ENCODE peak calls at places on chromosomes 7 and 10, in five cellular contexts. K is H1, R is neuronal stem cell, Z is H9, O is trophoblast cell. J is an unnamed sample.

GRCh38 chr7:82428186-82428961 is 15.2 kb downstream of the CACNA2D1 start:
- DNase-seq in R (no peak), Z (no peak), O (no peak), K (no peak), J (peak; percentile 83)

GRCh38 chr10:102964713-102965112 is 46.6 kb downstream of the CNNM2 start:
- DNase-seq in Z (no peak), R (no peak), K (no peak), O (no peak), J (no peak)

GRCh38 chr7:151091431-151091830 is 5.2 kb downstream of the AGAP3 start:
- DNase-seq in O (peak; percentile 43), K (no peak), Z (peak; percentile 71), R (no peak), J (peak; percentile 32)

GRCh38 chr7:144437370-144438191 is 34.1 kb upstream of the NOBOX start:
- DNase-seq in Z (peak; percentile 40), R (peak; percentile 43), O (peak; percentile 92), K (peak; percentile 54), J (peak; percentile 64)

GRCh38 chr7:111018960-111019835 is 71.7 kb upstream of the LRRN3 start:
- DNase-seq in O (no peak), Z (peak; percentile 30), K (no peak), R (peak; percentile 47), J (no peak)

GRCh38 chr7:77855371-77856083 is 57.0 kb downstream of the PHTF2 start:
- DNase-seq in R (no peak), Z (no peak), O (no peak), K (no peak), J (no peak)

GRCh38 chr7:143351060-143351459 is 11.5 kb downstream of the FAM131B start:
- DNase-seq in Z (no peak), K (no peak), O (no peak), R (no peak), J (no peak)

GRCh38 chr7:52129278-52129677 is 812.7 kb upstream of the COBL start:
- DNase-seq in R (no peak), K (no peak), O (no peak), Z (no peak), J (no peak)

GRCh38 chr7:157271315-157271990 is 65.4 kb upstream of the DNAJB6 start:
- DNase-seq in O (peak; percentile 89), K (no peak), R (no peak), Z (no peak), J (no peak)

GRCh38 chr10:56360583-56360966 is 484 bp downstream of the ZWINT start:
- DNase-seq in Z (no peak), R (no peak), O (peak; percentile 88), K (no peak), J (no peak)
- H2BK12ac ChIP-seq in Z (no peak overlapping the region), R (no peak overlapping the region), O (no peak overlapping the region), K (peak overlapping the region; percentile 39), J (peak overlapping the region; percentile 24)

DNA sequence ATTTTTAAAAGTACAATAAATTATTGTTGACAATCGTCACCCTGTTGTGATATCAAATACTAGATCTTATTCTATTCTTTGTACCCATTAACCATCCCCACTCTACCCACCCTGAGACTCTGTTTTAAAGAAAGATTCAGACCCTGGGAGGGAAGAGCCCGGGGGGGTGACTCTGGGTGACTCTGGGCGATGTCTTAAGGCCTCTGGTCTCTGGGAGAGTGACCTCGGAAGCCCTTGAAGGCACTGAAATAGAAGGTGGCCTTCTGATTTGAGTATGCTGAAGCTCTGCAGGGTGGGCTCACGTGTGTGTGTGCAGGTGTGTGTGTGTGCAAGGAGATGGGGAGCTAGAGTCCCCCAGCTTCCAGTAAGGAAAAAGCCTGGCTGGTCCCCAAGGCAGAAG is 9.7 kb downstream of the ADAP1 start:
- DNase-seq in O (no peak), Z (no peak), K (no peak), R (no peak), J (no peak)
- H3K4ac ChIP-seq in O (no peak overlapping the region), Z (no peak overlapping the region), K (peak overlapping the region; percentile 21), R (no peak overlapping the region), J (no peak overlapping the region)

GRCh38 chr10:116668446-116668845 is 47.7 kb downstream of the PNLIPRP2 start:
- DNase-seq in O (no peak), R (no peak), K (no peak), Z (no peak), J (no peak)
- H2BK12ac ChIP-seq in O (no peak overlapping the region), R (no peak overlapping the region), K (no peak overlapping the region), Z (no peak overlapping the region), J (no peak overlapping the region)

GRCh38 chr10:132834891-132835847 is 49.2 kb upstream of the NKX6-2 start:
- DNase-seq in Z (peak; percentile 27), O (no peak), R (no peak), K (no peak), J (no peak)
- H3K4ac ChIP-seq in Z (no peak overlapping the region), O (no peak overlapping the region), R (no peak overlapping the region), K (peak overlapping the region; percentile 91), J (no peak overlapping the region)

DNA sequence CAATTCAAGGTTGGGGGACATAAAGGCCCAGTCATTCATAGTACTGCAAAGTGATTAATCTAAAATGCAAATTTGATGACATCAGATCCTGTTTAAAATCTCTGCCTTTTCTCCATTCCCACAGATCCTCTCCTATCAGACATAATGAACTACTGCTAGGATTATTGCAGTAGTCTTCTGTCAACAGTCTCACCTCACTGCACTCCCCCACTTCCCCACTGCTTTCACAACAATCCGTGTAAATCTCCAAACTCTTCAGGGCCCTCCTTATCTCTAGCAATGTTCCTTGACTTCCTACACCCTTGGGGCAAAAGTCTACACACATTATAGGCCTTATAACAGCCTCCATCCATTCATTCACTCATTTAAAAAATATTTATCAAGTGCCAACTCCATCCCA is 112.4 kb downstream of the KBTBD2 start:
- DNase-seq in Z (no peak), R (no peak), K (no peak), O (no peak), J (no peak)
- H2BK12ac ChIP-seq in Z (no peak overlapping the region), R (no peak overlapping the region), K (no peak overlapping the region), O (no peak overlapping the region), J (no peak overlapping the region)

GRCh38 chr7:100371561-100372171 is 1.6 kb upstream of the PILRA start:
- DNase-seq in R (no peak), K (no peak), O (no peak), Z (no peak), J (no peak)
- H3K4ac ChIP-seq in R (no peak overlapping the region), K (no peak overlapping the region), O (no peak overlapping the region), Z (no peak overlapping the region), J (peak overlapping the region; percentile 43)

DNA sequence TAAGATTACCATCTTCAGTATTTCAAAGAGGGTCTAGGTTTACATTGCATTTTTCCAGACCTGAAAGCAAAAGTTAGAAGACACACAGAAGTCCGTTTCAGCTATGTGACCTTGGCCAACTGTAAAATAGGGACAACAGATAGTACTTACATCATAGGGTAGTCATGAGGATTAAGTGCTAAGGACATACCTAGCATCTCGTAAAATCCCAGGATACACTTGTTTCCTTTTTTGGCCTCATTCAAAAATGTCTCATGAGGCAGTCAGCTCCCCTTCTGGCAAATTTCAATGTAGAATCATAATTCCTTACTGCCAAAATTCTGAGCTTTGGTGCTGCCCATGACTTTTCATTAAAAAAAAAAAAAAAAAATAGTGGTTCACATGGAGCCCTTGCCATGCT is 6.4 kb upstream of the DUSP5 start:
- DNase-seq in Z (no peak), R (no peak), K (no peak), O (no peak), J (no peak)
- H2BK12ac ChIP-seq in Z (no peak overlapping the region), R (no peak overlapping the region), K (no peak overlapping the region), O (no peak overlapping the region), J (no peak overlapping the region)

GRCh38 chr10:111993872-111994426 is 189.6 kb downstream of the GPAM start:
- DNase-seq in O (no peak), K (no peak), Z (no peak), R (no peak), J (no peak)
- H3K4ac ChIP-seq in O (no peak overlapping the region), K (no peak overlapping the region), Z (no peak overlapping the region), R (no peak overlapping the region), J (no peak overlapping the region)

J was measured in mesenchymal stem cell.